ENCODE peak calls at places on chromosomes 11 and 22, in ten cellular contexts. One of them, this sample, is unnamed.

GRCh38 chr11:18253778-18254338 is 5.4 kb upstream of the SAA2 start:
- DNase-seq in mesendoderm: no peak
- DNase-seq in AG10803: no peak
- DNase-seq in brain microvascular endothelial cell: no peak
- DNase-seq in GM23248: no peak
- DNase-seq in pancreas: no peak
- DNase-seq in fibroblast of lung: no peak
- DNase-seq in endodermal cell: peak; percentile 9
- DNase-seq in sigmoid colon: no peak
- DNase-seq in thyroid gland: no peak
- DNase-seq in this sample: no peak

GRCh38 chr11:130909650-130910049 is 6.6 kb downstream of the SNX19 start:
- DNase-seq in endodermal cell: no peak
- DNase-seq in sigmoid colon: no peak
- DNase-seq in mesendoderm: no peak
- DNase-seq in pancreas: no peak
- DNase-seq in thyroid gland: no peak
- DNase-seq in brain microvascular endothelial cell: peak; percentile 75
- DNase-seq in GM23248: peak; percentile 80
- DNase-seq in fibroblast of lung: peak; percentile 89
- DNase-seq in AG10803: peak; percentile 60
- DNase-seq in this sample: peak; percentile 90

GRCh38 chr11:35525501-35526175 is at the start of gene PAMR1:
- DNase-seq in fibroblast of lung: peak; percentile 76
- DNase-seq in pancreas: peak; percentile 61
- DNase-seq in sigmoid colon: peak; percentile 89
- DNase-seq in thyroid gland: peak; percentile 34
- DNase-seq in endodermal cell: peak; percentile 92
- DNase-seq in AG10803: peak; percentile 77
- DNase-seq in mesendoderm: peak; percentile 72
- DNase-seq in brain microvascular endothelial cell: peak; percentile 74
- DNase-seq in GM23248: peak; percentile 90
- DNase-seq in this sample: peak; percentile 93

GRCh38 chr11:100269511-100269910 is 417.6 kb upstream of the ARHGAP42 start:
- DNase-seq in fibroblast of lung: no peak
- DNase-seq in mesendoderm: no peak
- DNase-seq in sigmoid colon: no peak
- DNase-seq in brain microvascular endothelial cell: no peak
- DNase-seq in pancreas: no peak
- DNase-seq in GM23248: no peak
- DNase-seq in AG10803: no peak
- DNase-seq in endodermal cell: no peak
- DNase-seq in thyroid gland: no peak
- DNase-seq in this sample: peak; percentile 2

GRCh38 chr22:16699336-16699735 is 106.7 kb upstream of the CCT8L2 start:
- DNase-seq in sigmoid colon: no peak
- DNase-seq in brain microvascular endothelial cell: no peak
- DNase-seq in mesendoderm: no peak
- DNase-seq in AG10803: no peak
- DNase-seq in thyroid gland: no peak
- DNase-seq in endodermal cell: no peak
- DNase-seq in GM23248: no peak
- DNase-seq in pancreas: no peak
- DNase-seq in fibroblast of lung: no peak
- DNase-seq in this sample: no peak

GRCh38 chr11:125514336-125515101 is 18.5 kb upstream of the FEZ1 start:
- DNase-seq in mesendoderm: peak; percentile 65
- DNase-seq in GM23248: peak; percentile 36
- DNase-seq in thyroid gland: no peak
- DNase-seq in sigmoid colon: no peak
- DNase-seq in AG10803: peak; percentile 29
- DNase-seq in fibroblast of lung: peak; percentile 86
- DNase-seq in endodermal cell: no peak
- DNase-seq in pancreas: no peak
- DNase-seq in brain microvascular endothelial cell: peak; percentile 75
- DNase-seq in this sample: peak; percentile 61

GRCh38 chr11:102846292-102846691 is 2.9 kb upstream of the MMP3 start:
- DNase-seq in AG10803: no peak
- DNase-seq in GM23248: no peak
- DNase-seq in fibroblast of lung: peak; percentile 59
- DNase-seq in mesendoderm: no peak
- DNase-seq in endodermal cell: no peak
- DNase-seq in brain microvascular endothelial cell: no peak
- DNase-seq in sigmoid colon: no peak
- DNase-seq in pancreas: no peak
- DNase-seq in thyroid gland: no peak
- DNase-seq in this sample: no peak

GRCh38 chr22:39205344-39206021 is 39.3 kb downstream of the PDGFB start:
- DNase-seq in brain microvascular endothelial cell: peak; percentile 45
- DNase-seq in fibroblast of lung: peak; percentile 57
- DNase-seq in mesendoderm: peak; percentile 53
- DNase-seq in sigmoid colon: peak; percentile 32
- DNase-seq in thyroid gland: no peak
- DNase-seq in endodermal cell: peak; percentile 73
- DNase-seq in GM23248: peak; percentile 81
- DNase-seq in AG10803: peak; percentile 46
- DNase-seq in pancreas: peak; percentile 58
- DNase-seq in this sample: peak; percentile 62

GRCh38 chr22:29106839-29107238 is 34.0 kb downstream of the KREMEN1 start:
- DNase-seq in fibroblast of lung: no peak
- DNase-seq in AG10803: no peak
- DNase-seq in endodermal cell: no peak
- DNase-seq in sigmoid colon: no peak
- DNase-seq in pancreas: no peak
- DNase-seq in brain microvascular endothelial cell: no peak
- DNase-seq in mesendoderm: no peak
- DNase-seq in GM23248: no peak
- DNase-seq in thyroid gland: no peak
- DNase-seq in this sample: no peak

GRCh38 chr22:36771376-36772063 is 4.4 kb downstream of the IFT27 start:
- DNase-seq in brain microvascular endothelial cell: no peak
- DNase-seq in sigmoid colon: peak; percentile 43
- DNase-seq in endodermal cell: peak; percentile 24
- DNase-seq in pancreas: no peak
- DNase-seq in mesendoderm: no peak
- DNase-seq in thyroid gland: no peak
- DNase-seq in fibroblast of lung: no peak
- DNase-seq in AG10803: no peak
- DNase-seq in GM23248: no peak
- DNase-seq in this sample: no peak

GRCh38 chr22:27514612-27515011 is 286.9 kb downstream of the MN1 start:
- DNase-seq in AG10803: no peak
- DNase-seq in thyroid gland: no peak
- DNase-seq in GM23248: no peak
- DNase-seq in brain microvascular endothelial cell: no peak
- DNase-seq in fibroblast of lung: no peak
- DNase-seq in endodermal cell: no peak
- DNase-seq in pancreas: no peak
- DNase-seq in mesendoderm: no peak
- DNase-seq in sigmoid colon: no peak
- DNase-seq in this sample: no peak

GRCh38 chr22:27515091-27515523 is 286.4 kb downstream of the MN1 start:
- DNase-seq in sigmoid colon: peak; percentile 83
- DNase-seq in brain microvascular endothelial cell: no peak
- DNase-seq in endodermal cell: no peak
- DNase-seq in mesendoderm: no peak
- DNase-seq in AG10803: peak; percentile 34
- DNase-seq in thyroid gland: peak; percentile 5
- DNase-seq in GM23248: no peak
- DNase-seq in pancreas: no peak
- DNase-seq in fibroblast of lung: peak; percentile 58
- DNase-seq in this sample: no peak

GRCh38 chr22:27510024-27510423 is 291.5 kb downstream of the MN1 start:
- DNase-seq in endodermal cell: no peak
- DNase-seq in mesendoderm: no peak
- DNase-seq in thyroid gland: no peak
- DNase-seq in AG10803: no peak
- DNase-seq in pancreas: no peak
- DNase-seq in GM23248: no peak
- DNase-seq in fibroblast of lung: no peak
- DNase-seq in sigmoid colon: no peak
- DNase-seq in brain microvascular endothelial cell: no peak
- DNase-seq in this sample: no peak

GRCh38 chr22:27513021-27513420 is 288.5 kb downstream of the MN1 start:
- DNase-seq in GM23248: no peak
- DNase-seq in fibroblast of lung: no peak
- DNase-seq in mesendoderm: no peak
- DNase-seq in brain microvascular endothelial cell: no peak
- DNase-seq in thyroid gland: no peak
- DNase-seq in pancreas: no peak
- DNase-seq in endodermal cell: no peak
- DNase-seq in sigmoid colon: no peak
- DNase-seq in AG10803: no peak
- DNase-seq in this sample: no peak

GRCh38 chr22:27512283-27512761 is 289.2 kb downstream of the MN1 start:
- DNase-seq in AG10803: peak; percentile 93
- DNase-seq in GM23248: peak; percentile 94
- DNase-seq in mesendoderm: no peak
- DNase-seq in fibroblast of lung: peak; percentile 99
- DNase-seq in pancreas: peak; percentile 70
- DNase-seq in endodermal cell: no peak
- DNase-seq in sigmoid colon: peak; percentile 88
- DNase-seq in thyroid gland: peak; percentile 66
- DNase-seq in brain microvascular endothelial cell: peak; percentile 97
- DNase-seq in this sample: peak; percentile 95
- H3K4me3 ChIP-seq in AG10803: peak overlapping the region; percentile 11
- H3K4me3 ChIP-seq in GM23248: peak overlapping the region; percentile 50
- H3K4me3 ChIP-seq in mesendoderm: no peak overlapping the region
- H3K4me3 ChIP-seq in fibroblast of lung: no peak overlapping the region
- H3K4me3 ChIP-seq in pancreas: no peak overlapping the region
- H3K4me3 ChIP-seq in endodermal cell: no peak overlapping the region
- H3K4me3 ChIP-seq in sigmoid colon: no peak overlapping the region
- H3K4me3 ChIP-seq in thyroid gland: no peak overlapping the region
- H3K4me3 ChIP-seq in brain microvascular endothelial cell: no peak overlapping the region
- H3K4me3 ChIP-seq in this sample: no peak overlapping the region

GRCh38 chr22:45970709-45971388 is 6.1 kb downstream of the WNT7B start:
- DNase-seq in GM23248: peak; percentile 54
- DNase-seq in sigmoid colon: no peak
- DNase-seq in thyroid gland: no peak
- DNase-seq in pancreas: no peak
- DNase-seq in AG10803: peak; percentile 58
- DNase-seq in fibroblast of lung: peak; percentile 72
- DNase-seq in mesendoderm: peak; percentile 53
- DNase-seq in endodermal cell: peak; percentile 76
- DNase-seq in brain microvascular endothelial cell: no peak
- DNase-seq in this sample: peak; percentile 22
- H3K4me3 ChIP-seq in GM23248: peak overlapping the region; percentile 63
- H3K4me3 ChIP-seq in sigmoid colon: no peak overlapping the region
- H3K4me3 ChIP-seq in thyroid gland: peak overlapping the region; percentile 14
- H3K4me3 ChIP-seq in pancreas: no peak overlapping the region
- H3K4me3 ChIP-seq in AG10803: peak overlapping the region; percentile 41
- H3K4me3 ChIP-seq in fibroblast of lung: peak overlapping the region; percentile 29
- H3K4me3 ChIP-seq in mesendoderm: no peak overlapping the region
- H3K4me3 ChIP-seq in endodermal cell: peak overlapping the region; percentile 64
- H3K4me3 ChIP-seq in brain microvascular endothelial cell: peak overlapping the region; percentile 56
- H3K4me3 ChIP-seq in this sample: peak overlapping the region; percentile 30

DNA sequence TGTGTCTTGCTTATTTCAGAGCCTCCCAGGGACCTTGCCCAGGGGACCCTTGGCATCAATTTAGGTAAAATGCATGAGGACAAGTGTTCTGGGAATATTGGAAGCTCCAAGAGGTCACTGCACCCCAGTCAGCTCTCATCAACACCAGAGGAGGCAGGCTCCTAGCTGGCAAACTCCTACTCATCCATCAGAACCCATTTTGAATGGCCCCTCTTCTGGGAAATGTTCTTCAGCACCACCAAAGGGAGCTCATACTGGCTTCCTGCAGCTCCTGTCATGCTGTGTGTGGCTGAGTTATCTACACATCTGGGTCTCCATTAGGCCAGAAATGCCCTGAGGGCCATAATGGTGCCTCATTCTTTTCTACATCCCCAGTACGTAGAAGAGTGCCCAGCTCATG is 17.7 kb downstream of the LRRC10B start:
- DNase-seq in pancreas: no peak
- DNase-seq in AG10803: no peak
- DNase-seq in sigmoid colon: no peak
- DNase-seq in endodermal cell: no peak
- DNase-seq in mesendoderm: no peak
- DNase-seq in GM23248: no peak
- DNase-seq in brain microvascular endothelial cell: no peak
- DNase-seq in thyroid gland: no peak
- DNase-seq in fibroblast of lung: no peak
- DNase-seq in this sample: no peak
- H3K4me3 ChIP-seq in pancreas: no peak overlapping the region
- H3K4me3 ChIP-seq in AG10803: no peak overlapping the region
- H3K4me3 ChIP-seq in sigmoid colon: no peak overlapping the region
- H3K4me3 ChIP-seq in endodermal cell: no peak overlapping the region
- H3K4me3 ChIP-seq in mesendoderm: no peak overlapping the region
- H3K4me3 ChIP-seq in GM23248: no peak overlapping the region
- H3K4me3 ChIP-seq in brain microvascular endothelial cell: no peak overlapping the region
- H3K4me3 ChIP-seq in thyroid gland: no peak overlapping the region
- H3K4me3 ChIP-seq in fibroblast of lung: no peak overlapping the region
- H3K4me3 ChIP-seq in this sample: no peak overlapping the region

GRCh38 chr11:123454060-123454651 is 24.1 kb downstream of the GRAMD1B start:
- DNase-seq in fibroblast of lung: peak; percentile 68
- DNase-seq in GM23248: peak; percentile 76
- DNase-seq in endodermal cell: no peak
- DNase-seq in brain microvascular endothelial cell: peak; percentile 9
- DNase-seq in AG10803: no peak
- DNase-seq in thyroid gland: no peak
- DNase-seq in pancreas: no peak
- DNase-seq in sigmoid colon: no peak
- DNase-seq in mesendoderm: peak; percentile 95
- DNase-seq in this sample: no peak
- H3K4me3 ChIP-seq in fibroblast of lung: no peak overlapping the region
- H3K4me3 ChIP-seq in GM23248: no peak overlapping the region
- H3K4me3 ChIP-seq in endodermal cell: no peak overlapping the region
- H3K4me3 ChIP-seq in brain microvascular endothelial cell: no peak overlapping the region
- H3K4me3 ChIP-seq in AG10803: no peak overlapping the region
- H3K4me3 ChIP-seq in thyroid gland: no peak overlapping the region
- H3K4me3 ChIP-seq in pancreas: no peak overlapping the region
- H3K4me3 ChIP-seq in sigmoid colon: no peak overlapping the region
- H3K4me3 ChIP-seq in mesendoderm: no peak overlapping the region
- H3K4me3 ChIP-seq in this sample: no peak overlapping the region

This sample was measured in choroid plexus epithelial cell.